ENCODE peak calls at places on chromosomes 13 and 19, in five cellular contexts. I is cardiac muscle cell, F is B cell, B is thyroid gland, Q is activated B cell treated with CpG ODN at 0.5 μM for 24 hours. P is an unnamed sample.

GRCh38 chr13:42110410-42111155 is 62.1 kb downstream of the DGKH start:
- DNase-seq in F (peak), Q (no peak), B (peak), I (peak), P (no peak)

GRCh38 chr13:31377946-31378345 is 178.2 kb downstream of the B3GLCT start:
- DNase-seq in F (no peak), Q (no peak), I (no peak), B (no peak), P (no peak)

GRCh38 chr13:25247345-25247744 is 39.9 kb downstream of the MTMR6 start:
- DNase-seq in I (no peak), F (no peak), B (no peak), Q (no peak), P (no peak)

GRCh38 chr19:46288896-46289588 is 7.8 kb upstream of the HIF3A start:
- DNase-seq in I (peak), F (no peak), Q (no peak), B (peak), P (no peak)

GRCh38 chr13:20436505-20436904 is 89.2 kb downstream of the CRYL1 start:
- DNase-seq in F (no peak), I (no peak), B (no peak), Q (no peak), P (no peak)

GRCh38 chr13:48223016-48223385 is 10.0 kb upstream of the ITM2B start:
- DNase-seq in B (no peak), F (no peak), I (no peak), Q (no peak), P (no peak)

GRCh38 chr19:33879818-33880575 is 83.3 kb downstream of the KCTD15 start:
- DNase-seq in F (no peak), B (peak), Q (no peak), I (no peak), P (no peak)

GRCh38 chr19:33210266-33210940 is 15.2 kb downstream of the SLC7A10 start:
- DNase-seq in Q (no peak), F (no peak), I (no peak), B (no peak), P (no peak)

GRCh38 chr13:25217023-25217909 is 45.2 kb upstream of the AMER2 start:
- DNase-seq in B (no peak), Q (no peak), F (no peak), I (no peak), P (no peak)

GRCh38 chr19:29119582-29119981 is 93.4 kb downstream of the UQCRFS1 start:
- DNase-seq in I (peak), B (no peak), F (no peak), Q (no peak), P (peak)

GRCh38 chr13:91459485-91459884 is 61.1 kb downstream of the GPC5 start:
- DNase-seq in I (no peak), F (no peak), B (no peak), Q (no peak), P (no peak)

GRCh38 chr19:44539236-44539819 is 9.9 kb upstream of the CEACAM20 start:
- DNase-seq in Q (no peak), I (no peak), F (no peak), B (no peak), P (no peak)

GRCh38 chr19:993831-994393 is 6.3 kb upstream of the GRIN3B start:
- DNase-seq in Q (no peak), I (no peak), B (no peak), F (no peak), P (no peak)

GRCh38 chr13:75764251-75764650 is 128.1 kb downstream of the LMO7 start:
- DNase-seq in F (no peak), I (no peak), B (no peak), Q (no peak), P (no peak)

GRCh38 chr13:85080726-85081125 is 718.5 kb downstream of the SLITRK6 start:
- DNase-seq in Q (no peak), F (no peak), I (no peak), B (no peak), P (no peak)

GRCh38 chr13:112069063-112069726 is 2.2 kb downstream of the SOX1 start:
- DNase-seq in Q (no peak), B (no peak), I (no peak), F (peak), P (no peak)

GRCh38 chr13:98961204-98962105 is 16.4 kb downstream of the DOCK9 start:
- DNase-seq in Q (no peak), F (no peak), I (no peak), B (no peak), P (no peak)

GRCh38 chr19:45103625-45104319 is 10.8 kb downstream of the PPP1R37 start:
- DNase-seq in F (peak), B (peak), I (no peak), Q (no peak), P (no peak)

GRCh38 chr19:844300-844971 is 3.6 kb downstream of the PRTN3 start:
- DNase-seq in Q (no peak), B (peak), I (no peak), F (peak), P (no peak)

DNA sequence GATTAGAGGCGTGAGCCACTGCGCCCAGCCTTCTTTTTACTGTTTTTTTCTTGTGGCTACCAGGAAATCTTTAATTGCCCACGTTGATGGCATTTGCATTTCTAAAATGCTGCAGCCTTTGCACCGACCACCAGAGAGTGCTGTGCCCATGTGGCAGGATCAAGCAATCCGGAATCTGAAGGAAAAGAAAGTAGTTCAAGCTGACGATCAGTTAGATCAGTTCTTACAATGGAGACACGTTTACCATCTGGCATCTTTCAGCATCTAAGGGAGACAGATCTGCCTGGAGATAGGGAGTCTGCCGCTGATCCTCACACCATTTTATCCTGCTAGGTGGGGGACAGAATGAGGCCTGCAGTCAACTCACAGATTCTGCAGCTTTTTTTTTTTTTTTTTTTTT is 19.9 kb downstream of the TINCR start:
- DNase-seq in B (no peak), Q (no peak), F (no peak), I (peak), P (no peak)
- TF ChIP-seq CTCF in B (peak), Q (no peak), F (no peak), I (peak), P (peak)

GRCh38 chr13:94549241-94550029 is 46.5 kb downstream of the TGDS start:
- DNase-seq in I (peak), Q (peak), B (peak), F (peak), P (peak)
- TF ChIP-seq CTCF in I (no peak), Q (no peak), B (peak), F (peak), P (no peak)

GRCh38 chr13:45267215-45267614 is 66.4 kb upstream of the KCTD4 start:
- DNase-seq in F (no peak), I (no peak), B (no peak), Q (no peak), P (no peak)

GRCh38 chr13:45269204-45269603 is 68.4 kb upstream of the KCTD4 start:
- DNase-seq in Q (no peak), B (no peak), F (no peak), I (no peak), P (no peak)
- TF ChIP-seq CTCF in Q (no peak), B (no peak), F (no peak), I (no peak), P (no peak)

GRCh38 chr13:51935326-51936171 is 73.8 kb downstream of the CCDC70 start:
- DNase-seq in B (peak), I (peak), F (no peak), Q (no peak), P (peak)
- TF ChIP-seq CTCF in B (no peak), I (peak), F (no peak), Q (no peak), P (peak)

DNA sequence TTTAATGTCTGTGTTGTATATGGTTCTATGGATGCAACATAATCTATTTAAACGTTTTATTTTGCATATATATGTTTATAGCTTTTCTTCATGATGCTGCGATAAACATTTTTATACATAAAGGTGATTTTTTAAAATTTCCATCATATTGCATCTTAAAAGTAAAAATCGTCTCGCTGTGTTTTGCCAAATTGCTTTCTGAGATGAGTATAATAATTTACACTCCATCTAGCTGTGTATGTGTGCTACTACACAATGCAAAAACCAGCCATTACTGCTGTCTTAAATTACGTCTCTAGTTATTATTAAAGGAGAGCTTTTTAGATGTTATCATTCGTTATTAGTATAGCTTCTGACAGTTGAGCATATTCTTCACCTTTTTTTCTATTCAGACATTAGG is 37.2 kb downstream of the METTL21C start:
- DNase-seq in I (no peak), F (no peak), B (no peak), Q (no peak), P (no peak)
- TF ChIP-seq CTCF in I (peak), F (peak), B (no peak), Q (no peak), P (peak)

DNA sequence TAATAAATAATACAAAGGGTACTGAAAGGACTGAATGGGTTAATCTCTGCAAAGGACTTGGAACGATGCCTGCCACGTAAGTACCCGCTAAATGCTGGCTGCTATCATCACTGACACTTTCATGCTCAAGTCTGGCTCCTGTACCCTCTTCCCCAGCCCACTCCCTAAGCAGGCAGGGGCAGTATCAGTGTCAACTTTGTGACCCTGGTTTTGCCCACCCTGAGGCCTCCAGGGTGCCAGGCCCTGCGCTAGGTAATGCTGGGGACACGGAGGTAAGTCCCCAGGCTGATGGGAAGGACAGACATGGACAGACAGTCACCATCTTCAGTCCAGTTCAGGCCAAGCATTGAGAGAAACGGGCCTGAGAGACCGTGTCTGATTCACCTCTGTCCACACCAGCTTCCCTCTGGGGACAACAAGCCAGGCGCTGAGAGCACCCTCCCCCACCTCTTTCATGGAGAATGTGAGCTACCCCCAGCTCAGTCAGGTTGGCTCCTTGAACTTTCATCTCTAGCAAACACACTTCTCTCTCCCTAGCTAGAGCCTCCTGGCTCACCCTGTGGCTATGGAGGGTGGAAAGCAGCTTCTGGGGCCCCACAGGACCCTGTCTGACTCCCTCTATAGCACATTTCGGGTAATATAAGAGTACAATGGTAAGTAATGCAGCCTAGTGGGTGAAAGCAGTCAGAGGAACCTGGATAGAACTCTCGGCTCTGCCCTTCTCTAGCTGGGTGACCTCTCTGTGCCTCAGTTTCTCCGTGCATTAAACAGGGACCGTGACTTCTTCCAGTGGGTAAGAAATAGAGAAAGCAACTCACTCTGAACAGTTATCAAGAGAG is 758 bp downstream of the ETFB start:
- DNase-seq in Q (peak), F (no peak), I (peak), B (peak), P (no peak)
- TF ChIP-seq CTCF in Q (no peak), F (no peak), I (peak), B (no peak), P (no peak)

GRCh38 chr19:4557186-4557970 is 2.1 kb downstream of the SEMA6B start:
- DNase-seq in B (no peak), I (no peak), F (peak), Q (no peak), P (no peak)
- TF ChIP-seq CTCF in B (no peak), I (peak), F (no peak), Q (no peak), P (peak)

GRCh38 chr13:43180837-43181236 is 157.5 kb downstream of the DNAJC15 start:
- DNase-seq in F (no peak), B (no peak), I (no peak), Q (no peak), P (no peak)
- TF ChIP-seq CTCF in F (no peak), B (no peak), I (no peak), Q (no peak), P (no peak)

DNA sequence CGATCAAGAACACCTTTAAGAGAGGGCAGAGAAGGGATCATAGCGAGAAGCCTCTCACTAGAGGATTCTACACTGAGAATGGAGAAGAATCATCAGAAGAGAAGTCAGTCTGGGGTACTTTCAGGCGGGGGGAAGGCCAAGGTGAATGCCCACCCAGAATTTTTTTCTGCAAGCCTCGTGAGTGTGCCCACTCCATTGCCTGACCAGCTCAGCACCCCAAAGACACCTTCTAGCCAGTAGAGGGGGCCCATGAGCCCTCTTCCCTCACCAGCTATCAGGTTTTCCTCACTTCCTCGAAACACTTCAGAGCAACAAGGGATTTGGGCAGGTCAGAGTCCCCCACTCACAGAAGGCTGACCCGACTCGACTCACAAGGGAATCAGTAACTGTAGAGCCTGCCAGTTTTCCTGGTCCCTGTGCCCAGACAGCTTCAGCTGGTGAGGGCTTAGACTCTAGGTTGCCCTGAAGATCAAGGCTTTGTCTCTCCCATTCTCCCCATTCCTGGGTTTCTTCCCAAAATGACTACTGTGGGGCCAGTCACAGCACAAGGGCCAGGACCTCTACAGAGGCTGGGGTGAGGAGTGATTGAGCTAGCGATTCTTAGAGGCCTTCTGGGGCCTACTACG is 18.4 kb downstream of the NLRP13 start:
- DNase-seq in I (no peak), F (no peak), B (no peak), Q (no peak), P (no peak)
- TF ChIP-seq CTCF in I (no peak), F (peak), B (no peak), Q (no peak), P (no peak)

GRCh38 chr13:76886292-76887061 is at the start of gene KCTD12:
- DNase-seq in I (peak), F (peak), Q (peak), B (peak), P (peak)
- TF ChIP-seq CTCF in I (peak), F (peak), Q (no peak), B (peak), P (peak)